ENCODE peak calls at places on chromosome 18, in five cellular contexts. N is foreskin keratinocyte, V is neuronal stem cell, Y is osteoblast, A is Panc1. P is an unnamed sample.

GRCh38 chr18:36828157-36828629 is 609 bp downstream of the TPGS2 start:
- DNase-seq in Y (peak), V (peak), N (peak), A (no peak), P (peak)

GRCh38 chr18:76445275-76445674 is 49.8 kb downstream of the ZNF516 start:
- DNase-seq in N (peak), V (no peak), A (no peak), Y (peak), P (no peak)

GRCh38 chr18:57434177-57434535 is 1.0 kb upstream of the ONECUT2 start:
- DNase-seq in V (no peak), N (no peak), A (no peak), Y (no peak), P (no peak)

GRCh38 chr18:63553117-63553516 is 10.9 kb downstream of the SERPINB12 start:
- DNase-seq in A (no peak), N (peak), Y (peak), V (no peak), P (no peak)

GRCh38 chr18:58838165-58838860 is 26.4 kb upstream of the ZNF532 start:
- DNase-seq in N (no peak), V (no peak), Y (no peak), A (no peak), P (no peak)

GRCh38 chr18:79805211-79805862 is 7.6 kb downstream of the KCNG2 start:
- DNase-seq in V (no peak), Y (no peak), A (no peak), N (no peak), P (peak)

GRCh38 chr18:9927392-9928063 is 13.7 kb downstream of the VAPA start:
- DNase-seq in V (no peak), Y (no peak), A (no peak), N (no peak), P (no peak)

GRCh38 chr18:61602836-61603235 is 269.6 kb downstream of the CDH20 start:
- DNase-seq in V (no peak), N (no peak), A (no peak), Y (no peak), P (no peak)

GRCh38 chr18:61949946-61950345 is 57.1 kb upstream of the RNF152 start:
- DNase-seq in V (no peak), A (no peak), N (peak), Y (no peak), P (no peak)

GRCh38 chr18:76678248-76678647 is 144.1 kb upstream of the ZNF236 start:
- DNase-seq in A (no peak), V (no peak), N (no peak), Y (no peak), P (no peak)

GRCh38 chr18:67710639-67711038 is 194.1 kb upstream of the DSEL start:
- DNase-seq in Y (no peak), A (no peak), N (no peak), V (no peak), P (no peak)

GRCh38 chr18:46320928-46321855 is 217.0 kb downstream of the HAUS1 start:
- DNase-seq in N (peak), A (no peak), Y (peak), V (no peak), P (no peak)

GRCh38 chr18:13269599-13270011 is 51.0 kb downstream of the LDLRAD4 start:
- DNase-seq in Y (no peak), V (no peak), A (no peak), N (no peak), P (peak)

GRCh38 chr18:3458952-3459853 is 9.2 kb downstream of the TGIF1 start:
- DNase-seq in V (no peak), Y (no peak), N (peak), A (no peak), P (no peak)

GRCh38 chr18:9604348-9604747 is 10.0 kb downstream of the PPP4R1 start:
- DNase-seq in V (no peak), N (no peak), A (no peak), Y (no peak), P (no peak)

GRCh38 chr18:66995270-66995669 is 391.4 kb upstream of the CDH19 start:
- DNase-seq in A (no peak), Y (no peak), N (no peak), V (no peak), P (no peak)

GRCh38 chr18:62258093-62258492 is 67.0 kb upstream of the TNFRSF11A start:
- DNase-seq in V (no peak), Y (no peak), A (no peak), N (no peak), P (no peak)

GRCh38 chr18:500556-501405 is at the start of gene COLEC12:
- DNase-seq in N (no peak), V (peak), A (no peak), Y (peak), P (peak)

GRCh38 chr18:61766266-61766884 is 126.4 kb downstream of the RNF152 start:
- DNase-seq in Y (no peak), A (no peak), V (no peak), N (peak), P (no peak)

GRCh38 chr18:79245517-79246001 is 150.2 kb upstream of the NFATC1 start:
- DNase-seq in V (no peak), A (peak), N (no peak), Y (no peak), P (no peak)

GRCh38 chr18:6785001-6785400 is 55.5 kb downstream of the ARHGAP28 start:
- DNase-seq in V (no peak), A (no peak), N (no peak), Y (no peak), P (no peak)

GRCh38 chr18:5993938-5994337 is 98.6 kb upstream of the TMEM200C start:
- DNase-seq in V (no peak), N (no peak), A (no peak), Y (no peak), P (no peak)

GRCh38 chr18:63220903-63221302 is 98.7 kb downstream of the BCL2 start:
- DNase-seq in V (no peak), N (no peak), A (no peak), Y (no peak), P (no peak)

GRCh38 chr18:11027862-11028261 is 121.5 kb downstream of the PIEZO2 start:
- DNase-seq in A (no peak), Y (no peak), N (no peak), V (no peak), P (no peak)

GRCh38 chr18:43277164-43277600 is at the start of gene SYT4:
- DNase-seq in V (peak), N (peak), Y (peak), A (no peak), P (no peak)

GRCh38 chr18:58632557-58632956 is 3.7 kb upstream of the ALPK2 start:
- DNase-seq in V (no peak), Y (no peak), A (no peak), N (no peak), P (no peak)

GRCh38 chr18:76621184-76621583 is 126.1 kb upstream of the ZNF516 start:
- DNase-seq in A (no peak), Y (no peak), V (no peak), N (no peak), P (no peak)

GRCh38 chr18:62586148-62586774 is 63.4 kb downstream of the ZCCHC2 start:
- DNase-seq in Y (peak), A (peak), N (no peak), V (peak), P (peak)

GRCh38 chr18:37438417-37439180 is 127.0 kb downstream of the CELF4 start:
- DNase-seq in A (no peak), V (no peak), Y (no peak), N (no peak), P (no peak)

GRCh38 chr18:44594779-44595467 is 85.8 kb upstream of the SETBP1 start:
- DNase-seq in V (no peak), Y (peak), A (no peak), N (no peak), P (no peak)

DNA sequence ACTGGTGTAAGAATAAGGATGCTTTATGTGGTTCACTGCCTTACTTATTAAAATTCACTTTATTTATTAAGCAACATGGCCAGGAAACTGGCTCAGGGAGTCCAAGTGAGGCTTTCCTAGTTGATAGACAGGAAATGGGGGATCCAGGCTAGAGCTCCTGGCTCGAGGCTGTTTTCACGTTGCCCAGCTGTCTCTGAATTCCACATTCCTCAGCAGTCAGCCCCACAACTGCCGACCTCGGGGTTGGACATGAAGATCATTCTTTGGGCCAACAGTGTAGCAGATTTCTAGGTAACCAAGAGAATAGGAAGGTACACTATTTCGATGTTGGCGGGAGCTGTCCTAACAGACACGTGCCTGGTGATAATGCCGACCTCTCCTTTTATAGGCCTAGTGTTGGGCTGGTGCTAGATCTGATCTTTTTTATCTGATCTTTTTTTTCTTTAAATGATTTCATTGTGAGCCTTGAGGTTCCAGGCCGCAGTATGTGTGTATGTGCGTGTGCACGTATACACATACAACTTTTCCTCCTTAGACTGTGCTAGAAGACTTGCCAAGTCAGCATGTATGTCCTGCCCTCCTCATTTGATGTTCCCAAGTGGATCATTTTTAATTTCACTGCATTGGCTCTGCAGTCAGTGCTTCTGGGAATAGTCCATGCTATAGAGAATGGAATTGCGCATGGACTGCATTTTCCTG is 103.5 kb downstream of the CABLES1 start:
- DNase-seq in Y (no peak), N (no peak), V (no peak), A (no peak), P (no peak)
- H3K27ac ChIP-seq in Y (peak), N (no peak), V (no peak), A (peak), P (peak)

GRCh38 chr18:21672868-21673267 is 31.7 kb downstream of the ABHD3 start:
- DNase-seq in Y (no peak), N (peak), A (peak), V (no peak), P (no peak)
- H3K27ac ChIP-seq in Y (no peak), N (no peak), A (no peak), V (no peak), P (no peak)

GRCh38 chr18:48947102-48947501 is 3.7 kb downstream of the SMAD7 start:
- DNase-seq in N (no peak), Y (peak), V (no peak), A (no peak), P (no peak)

GRCh38 chr18:48948112-48949050 is 2.4 kb downstream of the SMAD7 start:
- DNase-seq in Y (peak), A (no peak), N (no peak), V (no peak), P (peak)

GRCh38 chr18:48946329-48946835 is 4.4 kb downstream of the SMAD7 start:
- DNase-seq in V (no peak), N (no peak), Y (peak), A (no peak), P (no peak)

GRCh38 chr18:48949051-48949605 is 1.6 kb downstream of the SMAD7 start:
- DNase-seq in V (no peak), Y (peak), N (no peak), A (no peak), P (peak)

DNA sequence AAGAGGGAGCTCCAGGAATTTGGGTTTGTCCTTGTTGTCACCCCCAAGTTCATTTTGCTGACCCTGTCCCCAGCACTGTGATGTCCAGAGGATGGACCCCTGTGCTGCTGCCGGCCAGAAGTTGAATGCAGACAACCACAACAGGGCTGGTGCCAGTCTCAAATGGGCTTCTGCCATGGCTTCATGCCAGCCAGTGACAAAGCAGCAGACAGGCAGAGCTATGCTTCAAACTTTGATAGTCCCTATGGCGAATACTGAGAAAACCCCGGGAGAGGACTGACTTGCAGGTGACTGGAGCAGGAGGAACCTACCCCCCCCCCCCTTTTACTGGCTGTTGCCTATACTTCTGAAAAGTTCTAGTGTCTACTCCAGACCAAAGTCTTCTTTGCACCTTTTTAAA is 3.2 kb downstream of the SMAD7 start:
- DNase-seq in Y (peak), V (no peak), A (no peak), N (no peak), P (no peak)
- H3K27ac ChIP-seq in Y (peak), V (no peak), A (peak), N (no peak), P (peak)

GRCh38 chr18:75439356-75439755 is 11.9 kb upstream of the SMIM21 start:
- DNase-seq in Y (no peak), N (no peak), V (no peak), A (no peak), P (no peak)
- H3K27ac ChIP-seq in Y (no peak), N (no peak), V (no peak), A (no peak), P (no peak)

DNA sequence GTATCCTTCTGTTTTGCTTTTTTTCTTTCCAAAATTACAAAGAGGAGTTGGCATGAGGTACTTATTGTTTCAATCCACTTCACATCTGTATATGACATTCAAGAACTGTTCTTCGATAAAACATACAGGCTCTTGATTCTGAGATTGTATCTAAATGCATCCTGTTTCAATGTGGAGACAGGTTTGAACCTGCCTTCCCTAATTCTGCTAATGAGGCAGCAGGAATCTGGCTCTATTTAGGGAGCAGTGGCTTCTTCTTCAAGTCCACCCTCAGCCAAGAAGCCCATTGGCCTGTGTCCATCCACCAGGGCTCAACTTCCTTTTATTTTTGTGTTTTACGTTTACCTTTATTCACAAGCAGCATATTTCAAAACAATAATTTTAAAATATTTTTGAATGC is 84.8 kb upstream of the PIK3C3 start:
- DNase-seq in V (no peak), N (peak), Y (no peak), A (no peak), P (no peak)
- H3K27ac ChIP-seq in V (no peak), N (peak), Y (no peak), A (no peak), P (no peak)